ENCODE peak calls at places on chromosomes 6 and 20, in four cellular contexts. A, R, B and J are unnamed samples.

GRCh38 chr6:168152306-168152963 is 73.4 kb upstream of the FRMD1 start:
- DNase-seq in R (no peak), A (no peak), B (no peak), J (peak; percentile 12)

GRCh38 chr6:55632953-55633352 is 54.0 kb upstream of the HMGCLL1 start:
- DNase-seq in R (no peak), B (no peak), A (no peak), J (no peak)

GRCh38 chr20:6108330-6108729 is 14.5 kb downstream of the FERMT1 start:
- DNase-seq in R (no peak), A (no peak), B (no peak), J (no peak)

GRCh38 chr6:42297661-42298060 is 80.0 kb upstream of the MRPS10 start:
- DNase-seq in B (no peak), R (no peak), A (no peak), J (no peak)

GRCh38 chr6:149136273-149136912 is 181.1 kb upstream of the TAB2 start:
- DNase-seq in R (no peak), B (no peak), A (no peak), J (no peak)

GRCh38 chr6:44925100-44925739 is 402.9 kb upstream of the RUNX2 start:
- DNase-seq in B (no peak), R (no peak), A (no peak), J (no peak)

GRCh38 chr6:156026543-156027268 is 571.1 kb upstream of the NOX3 start:
- DNase-seq in B (no peak), A (peak; percentile 22), R (no peak), J (no peak)

GRCh38 chr20:52933867-52934266 is 38.3 kb upstream of the TSHZ2 start:
- DNase-seq in R (no peak), A (no peak), B (no peak), J (no peak)

GRCh38 chr6:122683996-122684651 is 73.9 kb downstream of the PKIB start:
- DNase-seq in B (no peak), R (no peak), A (no peak), J (no peak)

GRCh38 chr6:32885698-32886286 is 31.8 kb downstream of the PSMB9 start:
- DNase-seq in B (peak; percentile 72), R (peak; percentile 39), A (no peak), J (no peak)

GRCh38 chr6:151141685-151142084 is 98.1 kb upstream of the AKAP12 start:
- DNase-seq in B (no peak), R (no peak), A (no peak), J (no peak)

GRCh38 chr6:16691328-16691727 is 69.9 kb downstream of the ATXN1 start:
- DNase-seq in R (no peak), A (no peak), B (no peak), J (no peak)

GRCh38 chr6:15622045-15622750 is 40.6 kb downstream of the DTNBP1 start:
- DNase-seq in R (no peak), A (no peak), B (no peak), J (no peak)

GRCh38 chr20:54229566-54229965 is 21.7 kb downstream of the PFDN4 start:
- DNase-seq in R (no peak), A (no peak), B (no peak), J (no peak)

GRCh38 chr20:3712279-3712873 is at the start of gene SIGLEC1:
- DNase-seq in A (no peak), R (no peak), B (no peak), J (peak; percentile 87)

GRCh38 chr20:48823960-48824497 is 3.8 kb downstream of the PREX1 start:
- DNase-seq in A (no peak), R (no peak), B (no peak), J (no peak)

GRCh38 chr6:21587925-21588811 is 5.4 kb upstream of the SOX4 start:
- DNase-seq in R (peak; percentile 24), B (peak; percentile 44), A (peak; percentile 48), J (peak; percentile 52)

GRCh38 chr6:155078331-155078745 is 83.2 kb downstream of the TIAM2 start:
- DNase-seq in B (no peak), A (peak; percentile 61), R (no peak), J (no peak)

GRCh38 chr6:100664274-100665040 is 199.7 kb upstream of the SIM1 start:
- DNase-seq in B (no peak), A (no peak), R (no peak), J (no peak)

GRCh38 chr6:17986656-17987575 is 519 bp downstream of the KIF13A start:
- DNase-seq in A (peak; percentile 53), R (peak; percentile 46), B (no peak), J (peak; percentile 69)

GRCh38 chr6:31945154-31945506 is 765 bp upstream of the CFB start:
- DNase-seq in B (no peak), R (no peak), A (no peak), J (no peak)

GRCh38 chr6:7050911-7051779 is 56.6 kb upstream of the RREB1 start:
- DNase-seq in A (peak; percentile 40), B (no peak), R (no peak), J (peak; percentile 79)

GRCh38 chr6:64037421-64037820 is 401.8 kb downstream of the PHF3 start:
- DNase-seq in R (no peak), A (no peak), B (no peak), J (no peak)

GRCh38 chr6:46338098-46338497 is 153.2 kb downstream of the RCAN2 start:
- DNase-seq in R (no peak), B (no peak), A (no peak), J (no peak)

GRCh38 chr6:83371428-83371827 is 59.4 kb downstream of the ME1 start:
- DNase-seq in R (no peak), A (no peak), B (no peak), J (no peak)

GRCh38 chr6:45163952-45164766 is 164.0 kb upstream of the RUNX2 start:
- DNase-seq in A (no peak), R (no peak), B (peak; percentile 73), J (no peak)

GRCh38 chr6:133756046-133756445 is 132.9 kb upstream of the TCF21 start:
- DNase-seq in B (no peak), A (no peak), R (no peak), J (no peak)

GRCh38 chr20:32449890-32450401 is 91.8 kb downstream of the ASXL1 start:
- DNase-seq in R (no peak), A (no peak), B (no peak), J (no peak)

GRCh38 chr6:21451546-21452013 is 142.0 kb upstream of the SOX4 start:
- DNase-seq in R (no peak), B (no peak), A (no peak), J (no peak)

GRCh38 chr20:23419995-23420901 is 1.0 kb downstream of the NAPB start:
- DNase-seq in B (no peak), A (peak; percentile 35), R (peak; percentile 45), J (peak; percentile 45)

DNA sequence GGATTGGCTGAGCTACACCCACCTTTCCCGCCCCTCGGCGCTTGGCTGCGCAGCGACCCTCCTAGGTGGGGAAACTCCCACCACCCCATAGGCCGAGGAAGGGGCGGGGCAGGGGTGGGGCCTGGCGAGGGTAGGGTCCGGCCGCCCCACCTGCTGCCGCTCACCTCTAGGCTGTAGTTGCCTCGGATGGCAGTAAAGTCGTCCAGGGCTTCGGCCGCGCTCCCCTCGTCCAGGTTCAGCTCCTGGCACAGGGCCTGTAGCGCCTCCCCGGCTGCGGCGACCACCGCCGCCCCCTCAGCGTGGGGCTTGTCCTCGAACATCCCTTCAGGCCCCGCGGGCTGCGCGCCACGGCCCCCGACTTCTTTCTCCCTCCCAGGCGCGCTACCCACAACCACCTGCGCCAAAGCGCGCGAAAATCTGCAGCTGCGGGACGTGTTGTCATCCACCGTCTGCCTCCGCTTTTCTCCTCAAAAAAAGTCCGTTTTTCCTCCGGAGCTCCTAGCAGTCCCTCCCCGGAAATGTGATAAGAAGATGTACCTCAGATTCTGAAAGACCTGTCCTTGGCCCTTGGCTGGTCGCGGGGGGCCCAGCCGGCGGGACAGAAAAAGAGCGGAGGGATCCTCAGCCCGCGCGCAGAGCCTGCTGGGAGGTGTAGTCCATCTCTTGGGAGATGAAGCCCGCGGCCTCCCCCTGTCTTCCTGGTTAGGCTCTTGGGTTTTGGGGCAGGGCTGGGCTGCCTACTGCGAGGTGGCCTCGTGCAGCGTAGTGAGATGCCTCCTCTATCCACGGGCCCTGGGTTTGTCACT is at the start of gene RBL1:
- DNase-seq in A (peak; percentile 78), B (peak; percentile 85), R (peak; percentile 87), J (peak; percentile 84)
- TF ChIP-seq POLR2A in A (no peak), B (peak; percentile 52), R (peak; percentile 38), J (peak; percentile 36)

GRCh38 chr6:37126554-37126906 is 43.4 kb upstream of the PIM1 start:
- DNase-seq in R (no peak), B (no peak), A (no peak), J (no peak)

GRCh38 chr6:37125779-37126553 is 44.0 kb upstream of the PIM1 start:
- DNase-seq in R (no peak), B (no peak), A (no peak), J (no peak)

GRCh38 chr6:37127961-37128862 is 41.7 kb upstream of the PIM1 start:
- DNase-seq in B (no peak), R (no peak), A (no peak), J (no peak)

GRCh38 chr6:37123957-37124729 is 45.8 kb upstream of the PIM1 start:
- DNase-seq in A (no peak), B (no peak), R (no peak), J (no peak)

GRCh38 chr6:37126961-37127360 is 43.0 kb upstream of the PIM1 start:
- DNase-seq in B (no peak), R (no peak), A (no peak), J (no peak)
- H3K4me1 ChIP-seq in B (peaks cover 35% of the 10 kb centered on the region), R (peaks cover 65% of the 10 kb centered on the region), A (no peaks in the 10 kb centered on the region), J (peaks cover 31% of the 10 kb centered on the region)

DNA sequence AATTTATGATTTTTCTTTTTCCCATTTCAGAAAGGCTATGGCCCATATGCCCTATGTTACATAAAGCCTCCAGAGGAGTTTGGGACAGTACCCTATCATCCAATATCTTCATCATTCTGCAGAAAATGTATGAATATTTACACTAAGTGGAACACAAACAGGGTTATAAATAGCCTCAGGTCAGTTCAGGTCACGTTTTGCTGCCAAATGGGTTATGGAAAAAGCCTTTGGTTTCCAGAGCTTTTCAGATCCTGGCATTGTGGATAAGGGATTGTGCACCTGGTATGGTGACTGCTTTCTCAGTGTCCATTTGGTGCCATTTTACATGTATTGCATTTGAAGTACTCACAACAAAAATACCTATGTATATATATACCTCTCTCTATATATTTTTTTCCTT is 29.4 kb downstream of the UTRN start:
- DNase-seq in A (no peak), R (no peak), B (no peak), J (peak; percentile 18)
- H3K27ac ChIP-seq in A (peak overlapping the region; percentile 71), R (no peak overlapping the region), B (no peak overlapping the region), J (peak overlapping the region; percentile 69)

GRCh38 chr20:62949153-62949821 is 3.2 kb upstream of the SLC17A9 start:
- DNase-seq in R (no peak), A (no peak), B (no peak), J (no peak)
- TF ChIP-seq POLR2A in R (no peak), A (no peak), B (no peak), J (no peak)

GRCh38 chr6:22952076-22952475 is 382.7 kb downstream of the HDGFL1 start:
- DNase-seq in A (no peak), R (no peak), B (no peak), J (no peak)
- H3K4me1 ChIP-seq in A (no peaks in the 10 kb centered on the region), R (peaks cover 6% of the 10 kb centered on the region), B (no peaks in the 10 kb centered on the region), J (peaks cover 5% of the 10 kb centered on the region)

GRCh38 chr20:44111712-44112335 is 75.2 kb downstream of the JPH2 start:
- DNase-seq in B (no peak), R (no peak), A (no peak), J (no peak)

GRCh38 chr20:44112456-44112855 is 74.5 kb downstream of the JPH2 start:
- DNase-seq in R (no peak), A (no peak), B (no peak), J (no peak)

GRCh38 chr20:44112889-44113641 is 73.9 kb downstream of the JPH2 start:
- DNase-seq in B (no peak), A (no peak), R (no peak), J (no peak)

GRCh38 chr20:44110816-44111568 is 76.0 kb downstream of the JPH2 start:
- DNase-seq in A (no peak), R (no peak), B (no peak), J (no peak)

GRCh38 chr20:44109951-44110361 is 77.0 kb downstream of the JPH2 start:
- DNase-seq in R (no peak), A (no peak), B (no peak), J (no peak)
- H3K27ac ChIP-seq in R (no peak overlapping the region), A (no peak overlapping the region), B (no peak overlapping the region), J (no peak overlapping the region)